ENCODE peak calls at places on chromosomes 4 and X, in ten cellular contexts. P is HCT116; X is GM23338; C is aorta; H is SJSA1; A is naive thymus-derived CD4-positive, alpha-beta T cell; G is fibroblast of lung; O is spleen; N is PC-9; W is effector memory CD4-positive, alpha-beta T cell. K is an unnamed sample.

GRCh38 chr4:113943863-113944262 is 35.6 kb downstream of the ARSJ start:
- DNase-seq in P (no peak), X (no peak), C (no peak), H (no peak), A (peak; percentile 2), G (no peak), O (no peak), N (no peak), W (no peak), K (no peak)

GRCh38 chrX:109089359-109089758 is 353.0 kb upstream of the IRS4 start:
- DNase-seq in P (no peak), X (no peak), C (no peak), H (no peak), A (no peak), G (no peak), O (no peak), N (no peak), W (no peak), K (no peak)

GRCh38 chr4:82721819-82722423 is 76.7 kb downstream of the SCD5 start:
- DNase-seq in P (peak; percentile 10), X (no peak), C (no peak), H (no peak), A (no peak), G (peak; percentile 30), O (no peak), N (no peak), W (no peak), K (no peak)

GRCh38 chrX:46683023-46683422 is 75.9 kb downstream of the SLC9A7 start:
- DNase-seq in P (no peak), X (peak; percentile 50), C (no peak), H (no peak), A (no peak), G (no peak), O (no peak), N (no peak), W (no peak), K (no peak)

GRCh38 chrX:79413009-79413408 is 45.9 kb upstream of the ITM2A start:
- DNase-seq in P (no peak), X (peak; percentile 29), C (no peak), H (no peak), A (peak; percentile 63), G (no peak), O (no peak), N (no peak), W (no peak), K (no peak)

GRCh38 chrX:34218063-34218462 is 85.9 kb upstream of the FAM47A start:
- DNase-seq in P (no peak), X (no peak), C (no peak), H (no peak), A (no peak), G (no peak), O (no peak), N (peak; percentile 71), W (no peak), K (no peak)

GRCh38 chrX:100994352-100995281 is 25.1 kb downstream of the ARL13A start:
- DNase-seq in P (peak; percentile 47), X (no peak), C (no peak), H (no peak), A (no peak), G (peak; percentile 30), O (no peak), N (peak; percentile 91), W (no peak), K (no peak)

GRCh38 chr4:123299212-123299651 is 97.4 kb upstream of the SPRY1 start:
- DNase-seq in P (no peak), X (no peak), C (no peak), H (no peak), A (no peak), G (peak; percentile 92), O (no peak), N (peak; percentile 65), W (no peak), K (peak; percentile 30)

GRCh38 chrX:39519213-39519544 is 578.6 kb downstream of the BCOR start:
- DNase-seq in P (no peak), X (no peak), C (no peak), H (no peak), A (no peak), G (peak; percentile 56), O (no peak), N (no peak), W (no peak), K (no peak)

GRCh38 chrX:1465261-1466231 is 12.8 kb upstream of the ASMTL start:
- DNase-seq in P (no peak), X (no peak), C (peak; percentile 67), H (peak; percentile 38), A (no peak), G (no peak), O (peak; percentile 75), N (no peak), W (no peak), K (no peak)

GRCh38 chr4:120773641-120774040 is 148.9 kb downstream of the PRDM5 start:
- DNase-seq in P (no peak), X (no peak), C (no peak), H (no peak), A (no peak), G (peak; percentile 11), O (no peak), N (no peak), W (no peak), K (no peak)

GRCh38 chrX:93538575-93538974 is 134.8 kb downstream of the NAP1L3 start:
- DNase-seq in P (no peak), X (peak; percentile 10), C (no peak), H (no peak), A (no peak), G (no peak), O (no peak), N (no peak), W (no peak), K (no peak)

GRCh38 chr4:681736-682451 is 7.1 kb downstream of the SLC49A3 start:
- DNase-seq in P (no peak), X (peak; percentile 72), C (peak; percentile 77), H (no peak), A (peak; percentile 36), G (no peak), O (peak; percentile 84), N (no peak), W (peak; percentile 66), K (no peak)

GRCh38 chr4:78661923-78662521 is 110.5 kb downstream of the ANXA3 start:
- DNase-seq in P (no peak), X (peak; percentile 18), C (no peak), H (peak; percentile 52), A (no peak), G (peak; percentile 77), O (no peak), N (peak; percentile 50), W (no peak), K (no peak)

GRCh38 chrX:38341442-38341841 is 11.0 kb upstream of the OTC start:
- DNase-seq in P (no peak), X (no peak), C (no peak), H (no peak), A (no peak), G (no peak), O (no peak), N (no peak), W (no peak), K (no peak)

GRCh38 chr4:37816006-37816405 is 10.5 kb upstream of the PGM2 start:
- DNase-seq in P (no peak), X (no peak), C (no peak), H (no peak), A (peak; percentile 33), G (no peak), O (no peak), N (no peak), W (no peak), K (no peak)

GRCh38 chr4:37816719-37817118 is 9.8 kb upstream of the PGM2 start:
- DNase-seq in P (no peak), X (no peak), C (no peak), H (no peak), A (no peak), G (no peak), O (no peak), N (no peak), W (no peak), K (no peak)

GRCh38 chr4:37812713-37813112 is 13.8 kb upstream of the PGM2 start:
- DNase-seq in P (no peak), X (no peak), C (no peak), H (no peak), A (no peak), G (peak; percentile 70), O (no peak), N (peak; percentile 46), W (no peak), K (peak; percentile 19)

DNA sequence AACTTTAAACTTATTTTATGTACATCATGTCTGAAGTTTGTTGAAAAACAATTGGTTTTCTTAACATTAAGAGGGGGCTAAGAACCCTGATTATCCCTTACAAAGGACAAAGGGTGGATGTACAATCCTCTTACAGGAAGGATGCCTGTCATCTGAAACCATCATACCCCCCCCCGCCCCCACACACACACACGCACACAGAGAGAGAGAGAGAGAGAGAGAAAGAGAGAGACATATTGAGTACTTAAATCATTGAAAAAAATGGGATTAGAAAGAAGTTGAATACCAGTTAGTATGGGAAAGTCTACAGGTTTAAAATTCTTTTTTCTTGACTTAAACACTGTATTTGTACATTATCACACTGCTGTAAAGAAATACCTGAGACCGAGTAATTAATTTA is 10.9 kb upstream of the PGM2 start:
- DNase-seq in P (no peak), X (no peak), C (no peak), H (no peak), A (no peak), G (no peak), O (no peak), N (no peak), W (no peak), K (no peak)
- H3K4me3 ChIP-seq in P (no peak overlapping the region), X (no peak overlapping the region), C (no peak overlapping the region), H (no peak overlapping the region), A (no peak overlapping the region), G (no peak overlapping the region), O (no peak overlapping the region), N (no peak overlapping the region), W (no peak overlapping the region), K (no peak overlapping the region)

DNA sequence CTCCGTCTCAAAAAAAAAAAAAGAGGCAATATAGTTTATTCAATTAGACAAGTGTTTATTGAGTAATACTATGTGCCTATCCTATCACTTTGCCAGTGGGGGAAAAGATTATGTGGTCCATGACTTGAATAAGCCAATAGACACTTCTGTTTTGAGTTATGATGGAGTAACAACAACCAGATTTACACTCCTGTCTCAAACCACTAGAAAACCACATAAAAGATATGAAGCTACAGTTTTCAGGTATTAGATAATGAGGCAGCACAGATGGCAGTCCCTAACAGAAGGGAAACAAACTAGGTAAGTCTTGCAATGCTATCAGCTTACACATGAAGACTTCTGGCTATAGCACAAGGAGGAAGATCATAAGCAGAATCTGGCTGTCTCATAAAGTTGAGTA is 22.5 kb downstream of the NFXL1 start:
- DNase-seq in P (no peak), X (no peak), C (no peak), H (no peak), A (peak; percentile 10), G (no peak), O (no peak), N (no peak), W (no peak), K (no peak)
- H3K36me3 ChIP-seq in P (peaks cover 65% of the 10 kb centered on the region), X (peaks cover 68% of the 10 kb centered on the region), C (peaks cover 2% of the 10 kb centered on the region), H (no peaks in the 10 kb centered on the region), A (peaks cover 23% of the 10 kb centered on the region), G (peaks cover 7% of the 10 kb centered on the region), O (no peaks in the 10 kb centered on the region), N (peaks cover 59% of the 10 kb centered on the region), W (peaks cover 37% of the 10 kb centered on the region), K (peaks cover 3% of the 10 kb centered on the region)

GRCh38 chr4:81214518-81215218 is 354 bp downstream of the PRKG2 start:
- DNase-seq in P (no peak), X (peak; percentile 78), C (peak; percentile 68), H (no peak), A (no peak), G (peak; percentile 54), O (peak; percentile 66), N (no peak), W (no peak), K (no peak)
- H3K4me3 ChIP-seq in P (no peak overlapping the region), X (peak overlapping the region; percentile 81), C (peak overlapping the region; percentile 7), H (peak overlapping the region; percentile 29), A (no peak overlapping the region), G (peak overlapping the region; percentile 63), O (peak overlapping the region; percentile 13), N (no peak overlapping the region), W (no peak overlapping the region), K (peak overlapping the region; percentile 52)

GRCh38 chrX:53630261-53630660 is 56.3 kb downstream of the HUWE1 start:
- DNase-seq in P (no peak), X (no peak), C (no peak), H (no peak), A (no peak), G (no peak), O (no peak), N (no peak), W (no peak), K (no peak)
- H3K36me3 ChIP-seq in P (peaks cover 32% of the 10 kb centered on the region), X (peaks cover 12% of the 10 kb centered on the region), C (peaks cover 1% of the 10 kb centered on the region), H (peaks cover 79% of the 10 kb centered on the region), A (peaks cover 47% of the 10 kb centered on the region), G (peaks cover 4% of the 10 kb centered on the region), O (no peaks in the 10 kb centered on the region), N (no peaks in the 10 kb centered on the region), W (peaks cover 61% of the 10 kb centered on the region), K (peaks cover 6% of the 10 kb centered on the region)

K was measured in BJ.